ENCODE peak calls at places on chromosomes 16 and 17, in five cellular contexts. I is NCI-H1417, B is AG20443, M is iPS DF 19.7, E is HEK293T. T is an unnamed sample.

GRCh38 chr16:23152386-23153178 is 3.3 kb upstream of the USP31 start:
- DNase-seq in I (no peak), B (no peak), M (no peak), E (no peak), T (no peak)

GRCh38 chr16:3065069-3065741 is at the start of gene IL32:
- DNase-seq in I (no peak), B (peak), M (no peak), E (no peak), T (no peak)

GRCh38 chr17:79836952-79837887 is 2.0 kb downstream of the CBX4 start:
- DNase-seq in I (no peak), B (peak), M (no peak), E (no peak), T (no peak)

GRCh38 chr17:43349142-43349541 is 49.7 kb upstream of the ARL4D start:
- DNase-seq in I (no peak), B (no peak), M (no peak), E (no peak), T (no peak)

GRCh38 chr16:77288222-77288621 is 89.0 kb downstream of the SYCE1L start:
- DNase-seq in I (no peak), B (peak), M (no peak), E (no peak), T (no peak)

GRCh38 chr16:57651344-57652333 is 16.5 kb upstream of the ADGRG3 start:
- DNase-seq in I (no peak), B (no peak), M (no peak), E (no peak), T (no peak)

GRCh38 chr16:31305219-31305618 is 45.4 kb downstream of the ITGAM start:
- DNase-seq in I (no peak), B (no peak), M (no peak), E (no peak), T (no peak)

GRCh38 chr17:17119533-17119932 is 77.3 kb downstream of the MPRIP start:
- DNase-seq in I (no peak), B (peak), M (no peak), E (no peak), T (no peak)

GRCh38 chr17:42288985-42289862 is 926 bp downstream of the STAT5A start:
- DNase-seq in I (no peak), B (no peak), M (no peak), E (no peak), T (no peak)

GRCh38 chr17:75817571-75817970 is 26.6 kb downstream of the UNC13D start:
- DNase-seq in I (no peak), B (no peak), M (no peak), E (no peak), T (no peak)

GRCh38 chr17:37110012-37110701 is 161.4 kb downstream of the AATF start:
- DNase-seq in I (no peak), B (no peak), M (no peak), E (no peak), T (no peak)

GRCh38 chr17:67027031-67027628 is 17.2 kb upstream of the CACNG1 start:
- DNase-seq in I (no peak), B (peak), M (no peak), E (no peak), T (no peak)